ENCODE peak calls at places on chromosomes 3 and 15, in four cellular contexts. K, Z, B and D are unnamed samples.

GRCh38 chr3:172536993-172537419 is 13.8 kb upstream of the TNFSF10 start:
- DNase-seq in K (no peak), Z (no peak), B (no peak), D (no peak)

GRCh38 chr3:189488241-189488767 is 142.9 kb upstream of the TP63 start:
- DNase-seq in K (peak), B (no peak), Z (no peak), D (peak)

GRCh38 chr3:50047426-50047825 is 41.3 kb upstream of the RBM5 start:
- DNase-seq in B (no peak), Z (no peak), K (no peak), D (no peak)

GRCh38 chr15:41161336-41161735 is 45.3 kb upstream of the INO80 start:
- DNase-seq in Z (no peak), B (no peak), K (peak), D (peak)

GRCh38 chr3:67617518-67617917 is 36.9 kb downstream of the SUCLG2 start:
- DNase-seq in K (no peak), B (no peak), Z (no peak), D (no peak)

GRCh38 chr15:89416339-89417183 is 79.8 kb downstream of the RHCG start:
- DNase-seq in B (peak), K (peak), Z (peak), D (peak)

GRCh38 chr3:135310317-135310716 is 515.3 kb downstream of the EPHB1 start:
- DNase-seq in Z (no peak), K (peak), B (no peak), D (no peak)

GRCh38 chr15:27589260-27589659 is 509.9 kb downstream of the OCA2 start:
- DNase-seq in B (no peak), Z (no peak), K (no peak), D (no peak)

GRCh38 chr3:145902166-145902565 is 258.8 kb downstream of the PLOD2 start:
- DNase-seq in K (no peak), Z (no peak), B (no peak), D (peak)

GRCh38 chr3:23685484-23686258 is 120.1 kb upstream of the UBE2E1 start:
- DNase-seq in Z (peak), B (no peak), K (peak), D (peak)

GRCh38 chr3:54670269-54671000 is 257.4 kb downstream of the LRTM1 start:
- DNase-seq in Z (no peak), K (no peak), B (no peak), D (no peak)

GRCh38 chr3:129022114-129022994 is 21.2 kb downstream of the EFCC1 start:
- DNase-seq in Z (no peak), B (peak), K (no peak), D (no peak)

GRCh38 chr15:66504563-66505429 is at the start of the genes RPL4 and ZWILCH:
- DNase-seq in K (peak), B (peak), Z (peak), D (peak)

GRCh38 chr3:104519468-104519867 is 847.2 kb upstream of the ALCAM start:
- DNase-seq in K (no peak), Z (no peak), B (no peak), D (no peak)

GRCh38 chr15:53193149-53193548 is 403.0 kb upstream of the ONECUT1 start:
- DNase-seq in Z (no peak), K (peak), B (no peak), D (peak)

GRCh38 chr3:124896824-124897526 is 9.8 kb upstream of the ITGB5 start:
- DNase-seq in K (no peak), B (no peak), Z (no peak), D (no peak)

GRCh38 chr3:148962513-148962912 is 28.8 kb upstream of the GYG1 start:
- DNase-seq in K (peak), Z (no peak), B (no peak), D (peak)